ENCODE peak calls at places on chromosomes 4 and X, in ten cellular contexts. E, Y, V, G, D, A, N, Z, T and X are unnamed samples.

GRCh38 chr4:150395872-150396271 is 186.1 kb upstream of the MAB21L2 start:
- DNase-seq in A (no peak), Z (no peak), D (no peak), E (no peak), N (no peak), V (no peak), G (no peak), T (no peak), Y (no peak), X (no peak)

GRCh38 chrX:108257556-108257955 is 166.0 kb downstream of the ATG4A start:
- DNase-seq in E (no peak), A (no peak), N (no peak), Y (no peak), G (no peak), D (no peak), T (no peak), V (no peak), Z (no peak), X (no peak)

GRCh38 chr4:73731968-73732610 is 8.3 kb upstream of the CXCL8 start:
- DNase-seq in G (no peak), A (no peak), N (no peak), T (no peak), V (no peak), Z (no peak), D (peak; percentile 70), E (no peak), Y (no peak), X (no peak)

GRCh38 chrX:50747471-50747900 is 66.5 kb downstream of the SHROOM4 start:
- DNase-seq in A (no peak), Z (no peak), Y (peak; percentile 25), D (no peak), E (no peak), V (no peak), G (peak; percentile 93), N (no peak), T (no peak), X (no peak)

GRCh38 chrX:7072856-7073255 is 74.7 kb upstream of the STS start:
- DNase-seq in V (no peak), Z (no peak), T (no peak), Y (no peak), A (no peak), D (no peak), G (no peak), E (no peak), N (no peak), X (no peak)

GRCh38 chr4:41204400-41204978 is 9.9 kb downstream of the APBB2 start:
- DNase-seq in N (peak; percentile 80), D (peak; percentile 39), G (peak; percentile 74), A (no peak), E (no peak), T (no peak), Z (no peak), V (peak; percentile 71), Y (no peak), X (peak; percentile 87)

GRCh38 chr4:107655289-107655688 is 64.7 kb downstream of the PAPSS1 start:
- DNase-seq in N (no peak), Z (no peak), T (no peak), E (no peak), G (no peak), A (no peak), V (no peak), D (no peak), Y (no peak), X (no peak)

GRCh38 chrX:48957477-48957826 is at the start of gene OTUD5:
- DNase-seq in G (no peak), T (peak; percentile 62), E (no peak), Y (peak; percentile 87), V (peak; percentile 41), N (no peak), D (no peak), A (peak; percentile 71), Z (peak; percentile 64), X (peak; percentile 25)